ENCODE peak calls at places on chromosomes 12 and 14, in ten cellular contexts. F is right lobe of liver, K is IMR-90, W is Caco-2, G is uterus, R is choroid plexus epithelial cell, X is cardiac fibroblast, U is mesothelial cell of epicardium, O is WTC11, B is left ventricle myocardium inferior. E is an unnamed sample.
A peak's percentile ranks its signal among the peaks of the same experiment; 100 is the strongest.

GRCh38 chr12:96047621-96048211 is 12.3 kb upstream of the LTA4H start:
- DNase-seq in F (no peak), K (peak; percentile 72), W (no peak), G (no peak), R (peak; percentile 72), X (peak; percentile 61), U (no peak), O (no peak), B (no peak), E (peak; percentile 19)

GRCh38 chr14:103158688-103159087 is 35.4 kb downstream of the TNFAIP2 start:
- DNase-seq in F (no peak), K (no peak), W (peak; percentile 87), G (no peak), R (no peak), X (no peak), U (no peak), O (no peak), B (no peak), E (no peak)

GRCh38 chr12:15599266-15600037 is 189.7 kb downstream of the EPS8 start:
- DNase-seq in F (no peak), K (peak; percentile 81), W (no peak), G (peak; percentile 28), R (peak; percentile 97), X (peak; percentile 97), U (no peak), O (no peak), B (no peak), E (peak; percentile 88)

GRCh38 chr14:21711360-21711961 is 37.8 kb upstream of the OR4E1 start:
- DNase-seq in F (no peak), K (peak; percentile 53), W (no peak), G (no peak), R (peak; percentile 76), X (peak; percentile 57), U (no peak), O (no peak), B (no peak), E (no peak)

GRCh38 chr14:100748944-100749343 is 22.3 kb downstream of the DLK1 start:
- DNase-seq in F (peak; percentile 29), K (no peak), W (no peak), G (no peak), R (no peak), X (no peak), U (no peak), O (peak; percentile 31), B (no peak), E (no peak)

GRCh38 chr12:59972941-59973340 is 377.1 kb downstream of the SLC16A7 start:
- DNase-seq in F (no peak), K (peak; percentile 88), W (peak; percentile 59), G (no peak), R (peak; percentile 52), X (peak; percentile 19), U (no peak), O (no peak), B (no peak), E (peak; percentile 44)

GRCh38 chr14:96559571-96559970 is 57.4 kb downstream of the PAPOLA start:
- DNase-seq in F (no peak), K (no peak), W (no peak), G (no peak), R (no peak), X (peak; percentile 14), U (no peak), O (no peak), B (no peak), E (no peak)

GRCh38 chr12:54300732-54301427 is at the start of gene NFE2:
- DNase-seq in F (peak; percentile 61), K (peak; percentile 77), W (peak; percentile 91), G (peak; percentile 31), R (peak; percentile 74), X (peak; percentile 81), U (peak; percentile 47), O (peak; percentile 86), B (peak; percentile 37), E (no peak)

GRCh38 chr14:58488550-58488949 is 61.0 kb downstream of the KIAA0586 start:
- DNase-seq in F (no peak), K (peak; percentile 50), W (no peak), G (no peak), R (peak; percentile 52), X (peak; percentile 34), U (no peak), O (no peak), B (no peak), E (no peak)

GRCh38 chr14:51239813-51240803 is at the start of gene TMX1:
- DNase-seq in F (peak; percentile 97), K (peak; percentile 99), W (peak; percentile 98), G (peak; percentile 96), R (peak; percentile 99), X (peak; percentile 99), U (peak; percentile 92), O (peak; percentile 96), B (peak; percentile 94), E (peak; percentile 96)
- TF ChIP-seq CTCF in F (no peak), K (peak; percentile 19), W (peak; percentile 6), G (peak; percentile 9), R (peak; percentile 29), X (no peak), U (no peak), O (no peak), B (peak; percentile 14), E (peak; percentile 12)

GRCh38 chr12:71484272-71484905 is 44.8 kb downstream of the LGR5 start:
- DNase-seq in F (no peak), K (no peak), W (no peak), G (no peak), R (no peak), X (no peak), U (no peak), O (no peak), B (no peak), E (no peak)
- TF ChIP-seq CTCF in F (no peak), K (no peak), W (no peak), G (no peak), R (peak; percentile 3), X (no peak), U (no peak), O (no peak), B (no peak), E (no peak)

DNA sequence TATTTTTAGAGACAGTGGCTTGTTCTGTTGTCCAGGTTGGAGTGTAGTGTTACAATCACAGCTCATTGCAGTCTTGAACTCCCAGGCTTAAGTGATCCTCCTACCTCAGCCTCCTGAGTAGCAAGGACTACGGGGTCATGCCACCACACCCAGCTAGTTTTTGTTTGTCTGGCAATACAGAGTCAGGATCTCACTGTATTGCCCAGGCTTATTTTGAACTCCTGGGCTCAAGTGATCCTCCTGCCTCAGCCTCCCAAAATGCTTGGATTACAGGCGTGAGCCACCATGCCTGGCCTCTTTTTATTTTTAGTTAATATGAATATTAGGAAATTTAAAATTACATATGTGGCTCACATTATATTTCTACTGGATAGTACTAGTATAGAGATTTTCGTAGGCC is 28.9 kb downstream of the PPTC7 start:
- DNase-seq in F (no peak), K (no peak), W (no peak), G (no peak), R (no peak), X (no peak), U (no peak), O (no peak), B (no peak), E (no peak)
- TF ChIP-seq CTCF in F (no peak), K (no peak), W (no peak), G (no peak), R (no peak), X (no peak), U (no peak), O (no peak), B (no peak), E (no peak)

GRCh38 chr14:51981218-51981854 is 8.0 kb upstream of the RTRAF start:
- DNase-seq in F (no peak), K (no peak), W (no peak), G (no peak), R (no peak), X (no peak), U (no peak), O (no peak), B (no peak), E (no peak)

GRCh38 chr14:51978566-51979398 is 10.6 kb upstream of the RTRAF start:
- DNase-seq in F (peak; percentile 80), K (peak; percentile 79), W (peak; percentile 73), G (peak; percentile 82), R (peak; percentile 90), X (peak; percentile 90), U (peak; percentile 65), O (peak; percentile 87), B (peak; percentile 81), E (peak; percentile 57)

GRCh38 chr14:51977075-51977474 is 12.3 kb upstream of the RTRAF start:
- DNase-seq in F (no peak), K (peak; percentile 51), W (no peak), G (no peak), R (no peak), X (peak; percentile 53), U (no peak), O (no peak), B (no peak), E (no peak)

DNA sequence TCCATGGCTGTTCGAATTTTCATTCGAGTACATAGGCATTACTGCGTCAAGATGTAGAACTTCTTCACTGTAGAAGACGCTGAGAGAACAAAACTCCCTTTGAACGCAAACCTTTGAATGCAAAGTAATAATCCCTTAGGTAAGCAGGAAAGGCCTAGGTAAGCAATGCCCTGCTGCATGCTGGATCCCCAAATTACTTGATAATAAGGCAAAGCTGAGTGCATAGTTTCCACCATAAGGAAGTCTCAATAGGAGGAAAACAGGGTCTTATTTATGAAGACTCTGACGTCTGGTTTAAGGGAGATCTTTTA is 10.0 kb upstream of the RTRAF start:
- DNase-seq in F (no peak), K (no peak), W (no peak), G (no peak), R (no peak), X (no peak), U (no peak), O (no peak), B (no peak), E (no peak)
- TF ChIP-seq CTCF in F (no peak), K (no peak), W (no peak), G (no peak), R (no peak), X (no peak), U (peak; percentile 55), O (peak; percentile 16), B (peak; percentile 41), E (no peak)

GRCh38 chr12:5650804-5651461 is 219.0 kb downstream of the NTF3 start:
- DNase-seq in F (no peak), K (no peak), W (no peak), G (no peak), R (no peak), X (no peak), U (no peak), O (no peak), B (no peak), E (no peak)

GRCh38 chr12:5654019-5654418 is 222.1 kb downstream of the NTF3 start:
- DNase-seq in F (no peak), K (no peak), W (no peak), G (no peak), R (no peak), X (no peak), U (no peak), O (no peak), B (no peak), E (no peak)

GRCh38 chr12:5648692-5649338 is 216.9 kb downstream of the NTF3 start:
- DNase-seq in F (no peak), K (peak; percentile 58), W (peak; percentile 62), G (no peak), R (peak; percentile 4), X (peak; percentile 4), U (no peak), O (peak; percentile 48), B (no peak), E (no peak)
- TF ChIP-seq CTCF in F (peak; percentile 47), K (peak; percentile 67), W (peak; percentile 81), G (no peak), R (peak; percentile 28), X (no peak), U (peak; percentile 58), O (peak; percentile 34), B (peak; percentile 67), E (peak; percentile 51)